ENCODE peak calls at places on chromosomes 7 and 10, in nine cellular contexts. G is H9, O is SJCRH30, R is endothelial cell of umbilical vein, F is right atrium auricular region, H is kidney, U is body of pancreas, C is upper lobe of right lung, P is IMR-90. L is an unnamed sample.

GRCh38 chr7:48875300-48875916 is 48.9 kb upstream of the CDC14C start:
- DNase-seq in G (peak), O (no peak), R (no peak), F (no peak), H (peak), U (peak), C (peak), P (no peak), L (no peak)

GRCh38 chr7:128259131-128260056 is 18.3 kb downstream of the LEP start:
- DNase-seq in G (no peak), O (peak), R (no peak), F (no peak), H (no peak), U (no peak), C (peak), P (peak), L (no peak)

GRCh38 chr7:10939237-10939910 is 34.3 kb upstream of the PHF14 start:
- DNase-seq in G (no peak), O (no peak), R (no peak), F (no peak), H (no peak), U (no peak), C (no peak), P (no peak), L (no peak)

GRCh38 chr7:137454169-137455166 is 110.9 kb upstream of the PTN start:
- DNase-seq in G (no peak), O (no peak), R (peak), F (peak), H (no peak), U (no peak), C (no peak), P (peak), L (peak)

GRCh38 chr7:79949778-79950177 is 184.9 kb upstream of the GNAI1 start:
- DNase-seq in G (no peak), O (no peak), R (no peak), F (no peak), H (no peak), U (no peak), C (no peak), P (no peak), L (no peak)

GRCh38 chr10:78348416-78349164 is 314.9 kb downstream of the RPS24 start:
- DNase-seq in G (peak), O (no peak), R (no peak), F (peak), H (no peak), U (no peak), C (peak), P (no peak), L (peak)

GRCh38 chr7:7815395-7815794 is 97.0 kb upstream of the RPA3 start:
- DNase-seq in G (no peak), O (no peak), R (no peak), F (no peak), H (no peak), U (no peak), C (no peak), P (no peak), L (no peak)

GRCh38 chr10:80075781-80076180 is 2.7 kb upstream of the TMEM254 start:
- DNase-seq in G (no peak), O (no peak), R (no peak), F (no peak), H (no peak), U (no peak), C (no peak), P (peak), L (no peak)

GRCh38 chr7:45080265-45080957 is 8.4 kb downstream of the NACAD start:
- DNase-seq in G (peak), O (no peak), R (no peak), F (no peak), H (peak), U (no peak), C (peak), P (no peak), L (no peak)

GRCh38 chr7:50268223-50268622 is 36.3 kb upstream of the IKZF1 start:
- DNase-seq in G (no peak), O (no peak), R (no peak), F (no peak), H (no peak), U (no peak), C (no peak), P (no peak), L (no peak)

GRCh38 chr10:128570596-128570995 is 444.4 kb upstream of the MKI67 start:
- DNase-seq in G (no peak), O (no peak), R (no peak), F (no peak), H (no peak), U (no peak), C (no peak), P (no peak), L (no peak)

GRCh38 chr10:60021324-60021723 is 115.0 kb upstream of the CCDC6 start:
- DNase-seq in G (no peak), O (no peak), R (no peak), F (no peak), H (no peak), U (no peak), C (no peak), P (no peak), L (no peak)

GRCh38 chr10:24207781-24208611 is 942 bp upstream of the KIAA1217 start:
- DNase-seq in G (no peak), O (peak), R (peak), F (peak), H (no peak), U (peak), C (no peak), P (no peak), L (no peak)

GRCh38 chr10:120750167-120750566 is 101.0 kb upstream of the WDR11 start:
- DNase-seq in G (no peak), O (no peak), R (no peak), F (no peak), H (no peak), U (no peak), C (no peak), P (no peak), L (no peak)

GRCh38 chr10:88066876-88067275 is 203.5 kb downstream of the PTEN start:
- DNase-seq in G (no peak), O (no peak), R (no peak), F (no peak), H (no peak), U (no peak), C (no peak), P (no peak), L (no peak)

GRCh38 chr10:110323503-110323902 is 18.8 kb upstream of the SMNDC1 start:
- DNase-seq in G (no peak), O (no peak), R (no peak), F (no peak), H (no peak), U (no peak), C (no peak), P (peak), L (no peak)

GRCh38 chr7:100351657-100352058 is 6.3 kb upstream of the PILRB start:
- DNase-seq in G (peak), O (no peak), R (no peak), F (no peak), H (no peak), U (no peak), C (no peak), P (no peak), L (peak)

GRCh38 chr10:131841669-131842139 is 59.1 kb upstream of the PPP2R2D start:
- DNase-seq in G (no peak), O (no peak), R (no peak), F (no peak), H (no peak), U (no peak), C (no peak), P (no peak), L (no peak)

GRCh38 chr7:45037876-45038275 is 37.9 kb downstream of the CCM2 start:
- DNase-seq in G (no peak), O (no peak), R (no peak), F (no peak), H (no peak), U (no peak), C (no peak), P (no peak), L (no peak)

GRCh38 chr10:70771311-70772194 is 13.6 kb downstream of the TBATA start:
- DNase-seq in G (no peak), O (no peak), R (no peak), F (peak), H (no peak), U (no peak), C (no peak), P (no peak), L (peak)

GRCh38 chr7:92963599-92963998 is 127.2 kb upstream of the CDK6 start:
- DNase-seq in G (no peak), O (no peak), R (no peak), F (no peak), H (no peak), U (no peak), C (no peak), P (no peak), L (no peak)

GRCh38 chr10:102650655-102651454 is 6.6 kb downstream of the TRIM8 start:
- DNase-seq in G (no peak), O (no peak), R (no peak), F (no peak), H (peak), U (no peak), C (peak), P (no peak), L (no peak)

GRCh38 chr7:45219801-45220200 is 62.2 kb downstream of the RAMP3 start:
- DNase-seq in G (no peak), O (no peak), R (no peak), F (peak), H (no peak), U (no peak), C (no peak), P (no peak), L (peak)

GRCh38 chr7:41097501-41097900 is 605.4 kb downstream of the INHBA start:
- DNase-seq in G (no peak), O (no peak), R (no peak), F (no peak), H (no peak), U (no peak), C (no peak), P (peak), L (no peak)

GRCh38 chr10:13529714-13529973 is 830 bp upstream of the BEND7 start:
- DNase-seq in G (no peak), O (no peak), R (no peak), F (no peak), H (no peak), U (no peak), C (no peak), P (no peak), L (no peak)

GRCh38 chr10:13526952-13527863 is 1.6 kb downstream of the BEND7 start:
- DNase-seq in G (no peak), O (no peak), R (peak), F (no peak), H (no peak), U (no peak), C (no peak), P (peak), L (no peak)

GRCh38 chr10:13528138-13528874 is 508 bp downstream of the BEND7 start:
- DNase-seq in G (no peak), O (peak), R (peak), F (no peak), H (no peak), U (peak), C (peak), P (no peak), L (no peak)

GRCh38 chr10:13527864-13528137 is 1.0 kb downstream of the BEND7 start:
- DNase-seq in G (no peak), O (no peak), R (peak), F (no peak), H (no peak), U (no peak), C (no peak), P (no peak), L (no peak)

DNA sequence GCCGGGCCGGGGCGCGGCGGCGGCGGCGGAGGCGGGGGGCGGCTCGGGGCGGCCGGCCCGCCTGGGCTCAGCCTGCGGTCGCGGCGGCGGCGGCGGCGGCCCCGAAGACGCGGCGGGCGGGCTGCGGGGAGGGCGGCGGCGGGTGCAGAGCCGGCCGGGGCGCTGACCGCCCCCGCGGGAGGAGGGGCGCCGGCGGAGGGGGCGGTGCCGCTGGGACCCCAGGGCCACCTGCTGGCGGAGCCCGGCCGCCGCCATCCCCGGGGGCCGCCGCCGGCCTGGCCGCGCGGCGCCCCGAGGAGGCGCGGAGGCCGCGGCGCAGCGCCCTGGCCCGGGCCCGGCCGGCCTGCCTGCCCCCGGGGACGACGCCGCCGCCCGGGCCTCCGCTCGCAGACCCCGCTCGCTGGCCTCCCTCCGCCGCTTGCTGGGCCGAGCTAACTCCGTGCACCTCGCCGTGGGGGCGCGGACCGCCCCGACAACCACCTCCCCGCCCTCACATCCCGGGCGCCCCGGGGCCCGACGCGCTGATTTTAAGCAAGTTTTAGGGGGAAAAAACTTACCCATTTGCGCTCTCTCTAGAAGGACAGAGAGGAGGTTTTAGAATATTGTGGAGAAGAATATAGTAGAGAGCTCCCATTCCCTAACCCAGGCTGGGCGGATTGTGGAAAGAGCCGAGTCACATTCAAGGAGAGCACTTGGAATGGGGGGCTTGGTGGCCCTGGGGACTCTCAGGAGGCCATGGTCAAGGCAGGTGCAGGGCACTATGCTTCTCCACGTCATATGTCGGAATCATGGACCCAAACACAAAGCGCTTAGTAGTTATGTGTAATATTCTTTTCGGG is at the start of gene BEND7:
- DNase-seq in G (no peak), O (peak), R (peak), F (no peak), H (peak), U (peak), C (peak), P (peak), L (no peak)
- H3K27ac ChIP-seq in G (no peak), O (no peak), R (peak), F (peak), H (peak), U (peak), C (peak), P (no peak), L (peak)

DNA sequence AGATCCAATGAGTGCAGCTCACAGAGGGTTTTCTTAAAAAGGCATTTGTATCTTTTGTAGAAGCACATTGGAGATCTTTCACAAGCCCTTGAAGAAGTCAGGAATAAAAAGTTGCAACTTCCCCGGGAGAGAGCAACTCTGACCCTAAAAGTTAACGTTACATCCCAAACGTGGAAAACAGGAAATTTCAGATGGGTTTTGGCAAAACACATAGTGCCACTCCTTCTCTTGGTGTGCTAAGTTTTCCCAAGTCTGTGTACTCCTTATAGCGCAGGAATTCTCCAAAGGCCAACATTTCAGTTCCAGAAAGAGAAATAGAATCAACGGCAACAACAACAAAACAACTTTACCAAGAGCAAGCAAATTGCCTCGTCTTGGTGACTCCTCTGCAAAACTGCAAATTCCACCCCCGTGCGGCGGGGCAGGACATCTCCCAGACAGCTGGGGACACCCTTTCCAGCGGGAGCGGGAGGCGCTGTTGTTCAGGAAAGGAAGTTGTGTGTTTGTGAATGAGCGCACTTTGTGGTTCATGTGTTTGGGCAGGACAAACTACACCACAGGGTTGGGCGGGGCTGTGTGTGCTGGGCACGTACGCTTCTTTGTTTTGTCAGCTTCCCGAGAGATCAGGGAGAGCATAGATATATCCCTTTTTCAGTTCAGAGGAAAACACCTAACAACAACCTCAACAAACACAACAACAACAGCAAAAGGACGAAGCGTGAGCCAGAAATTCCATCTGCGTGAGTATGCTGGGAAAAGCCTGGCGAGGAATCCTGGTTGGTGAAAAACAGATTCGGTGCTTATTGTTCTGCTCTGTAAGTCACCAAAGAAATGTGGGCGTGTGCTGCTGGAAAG is 294.7 kb upstream of the PITRM1 start:
- DNase-seq in G (peak), O (no peak), R (peak), F (peak), H (peak), U (peak), C (peak), P (peak), L (peak)
- H3K27ac ChIP-seq in G (no peak), O (no peak), R (peak), F (peak), H (peak), U (peak), C (peak), P (peak), L (peak)

GRCh38 chr10:7248148-7248547 is 162.7 kb downstream of the SFMBT2 start:
- DNase-seq in G (no peak), O (no peak), R (no peak), F (no peak), H (no peak), U (no peak), C (no peak), P (no peak), L (no peak)
- H3K27ac ChIP-seq in G (no peak), O (no peak), R (no peak), F (no peak), H (no peak), U (no peak), C (no peak), P (no peak), L (no peak)

DNA sequence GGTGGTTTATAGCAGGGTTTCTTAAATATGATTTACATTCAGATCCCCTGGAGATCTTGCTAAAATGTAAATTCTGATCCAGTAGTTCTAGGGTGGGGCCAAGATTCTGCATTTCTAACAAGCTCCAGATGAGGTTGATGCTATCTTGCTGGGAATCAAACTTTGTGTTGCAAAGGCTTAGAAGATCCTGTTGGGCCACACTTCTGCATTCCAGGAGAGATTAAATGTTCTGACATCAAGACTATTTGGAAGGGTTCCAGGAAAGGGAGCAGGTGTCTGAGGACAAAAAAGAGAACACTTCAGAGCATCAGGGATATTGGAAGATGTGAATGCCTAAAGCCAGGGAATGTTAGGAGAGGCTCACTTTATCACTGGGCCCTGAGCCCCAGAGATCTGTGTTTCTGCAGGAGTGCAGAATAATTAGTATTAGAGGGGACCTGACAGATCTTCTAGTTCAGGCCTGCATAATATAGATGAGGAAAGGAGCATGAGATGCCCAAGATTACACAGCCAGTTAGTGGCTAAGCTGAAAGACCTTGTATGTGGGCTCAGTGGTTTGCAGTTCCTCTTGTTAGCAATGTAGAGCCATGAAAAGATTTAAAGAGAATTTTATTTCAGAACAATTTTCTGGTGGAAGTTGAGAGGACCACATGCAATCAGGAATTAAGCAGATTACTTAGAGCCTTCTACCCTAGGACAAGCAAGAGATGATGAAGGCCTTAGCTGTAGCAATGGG is 32.3 kb downstream of the BLNK start:
- DNase-seq in G (no peak), O (no peak), R (no peak), F (no peak), H (no peak), U (no peak), C (no peak), P (no peak), L (no peak)
- H3K27ac ChIP-seq in G (no peak), O (no peak), R (no peak), F (no peak), H (no peak), U (no peak), C (no peak), P (no peak), L (no peak)

GRCh38 chr7:76333388-76334101 is 25.2 kb downstream of the YWHAG start:
- DNase-seq in G (no peak), O (no peak), R (no peak), F (peak), H (peak), U (peak), C (peak), P (no peak), L (no peak)
- H3K27ac ChIP-seq in G (no peak), O (no peak), R (no peak), F (peak), H (peak), U (peak), C (no peak), P (no peak), L (no peak)

GRCh38 chr7:117472335-117472734 is 7.5 kb upstream of the CFTR start:
- DNase-seq in G (no peak), O (no peak), R (no peak), F (no peak), H (no peak), U (no peak), C (no peak), P (no peak), L (no peak)
- H3K27ac ChIP-seq in G (no peak), O (no peak), R (no peak), F (no peak), H (no peak), U (peak), C (no peak), P (peak), L (no peak)

DNA sequence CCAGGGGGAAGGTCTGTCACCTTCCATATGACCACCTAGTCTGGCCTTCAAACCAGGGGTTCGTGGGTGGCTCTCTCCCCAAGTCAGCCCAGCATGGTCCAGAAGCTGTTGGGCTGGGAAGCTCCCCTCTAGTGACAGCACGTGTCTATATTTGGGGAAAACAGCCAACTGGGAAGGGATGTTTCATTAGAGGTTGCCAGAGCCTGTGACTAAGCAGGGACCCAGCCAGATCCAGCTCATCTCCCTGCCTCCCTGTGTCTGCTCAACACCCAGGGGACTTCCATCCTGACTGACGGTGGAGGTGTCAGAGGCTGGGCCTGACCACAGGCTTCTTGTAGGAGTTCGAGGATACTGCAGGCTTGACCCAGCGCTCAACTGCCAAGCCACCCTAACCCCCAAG is 10.5 kb downstream of the STYXL1 start:
- DNase-seq in G (no peak), O (no peak), R (no peak), F (no peak), H (no peak), U (no peak), C (no peak), P (peak), L (no peak)
- H3K27ac ChIP-seq in G (no peak), O (no peak), R (no peak), F (peak), H (no peak), U (no peak), C (no peak), P (peak), L (no peak)

GRCh38 chr7:113087278-113087998 is 811 bp upstream of the GPR85 start:
- DNase-seq in G (no peak), O (peak), R (peak), F (no peak), H (no peak), U (no peak), C (no peak), P (peak), L (no peak)
- H3K27ac ChIP-seq in G (no peak), O (peak), R (peak), F (peak), H (no peak), U (no peak), C (peak), P (peak), L (peak)

L was measured in vagina.